ENCODE peak calls at places on chromosome 15, in four cellular contexts. One of them, this sample, is unnamed.

GRCh38 chr15:39709941-39710340 is 72.7 kb downstream of the FSIP1 start:
- DNase-seq in GM12878: no peak
- DNase-seq in WTC11: no peak
- DNase-seq in K562: no peak
- DNase-seq in this sample: no peak

GRCh38 chr15:99956022-99956775 is 223.0 kb upstream of the LYSMD4 start:
- DNase-seq in GM12878: no peak
- DNase-seq in K562: no peak
- DNase-seq in WTC11: no peak
- DNase-seq in this sample: no peak

GRCh38 chr15:67164401-67164791 is 90.1 kb downstream of the AAGAB start:
- DNase-seq in K562: no peak
- DNase-seq in GM12878: no peak
- DNase-seq in WTC11: no peak
- DNase-seq in this sample: no peak

GRCh38 chr15:48406911-48407310 is 75.7 kb downstream of the DUT start:
- DNase-seq in GM12878: no peak
- DNase-seq in WTC11: peak
- DNase-seq in K562: peak
- DNase-seq in this sample: no peak

GRCh38 chr15:63107895-63108546 is 13.6 kb upstream of the LACTB start:
- DNase-seq in GM12878: no peak
- DNase-seq in K562: no peak
- DNase-seq in WTC11: no peak
- DNase-seq in this sample: peak

GRCh38 chr15:101168463-101168824 is 83.4 kb downstream of the CHSY1 start:
- DNase-seq in K562: no peak
- DNase-seq in WTC11: no peak
- DNase-seq in GM12878: no peak
- DNase-seq in this sample: no peak

GRCh38 chr15:62453356-62453755 is 288.3 kb upstream of the C2CD4B start:
- DNase-seq in GM12878: no peak
- DNase-seq in K562: no peak
- DNase-seq in WTC11: no peak
- DNase-seq in this sample: no peak

GRCh38 chr15:101013151-101013550 is 94.0 kb downstream of the LRRK1 start:
- DNase-seq in K562: no peak
- DNase-seq in WTC11: no peak
- DNase-seq in GM12878: no peak
- DNase-seq in this sample: no peak

GRCh38 chr15:70863450-70864218 is 9.7 kb upstream of the LARP6 start:
- DNase-seq in GM12878: no peak
- DNase-seq in WTC11: no peak
- DNase-seq in K562: no peak
- DNase-seq in this sample: peak

GRCh38 chr15:96121521-96121920 is 209.0 kb upstream of the NR2F2 start:
- DNase-seq in GM12878: no peak
- DNase-seq in WTC11: no peak
- DNase-seq in K562: no peak
- DNase-seq in this sample: no peak

GRCh38 chr15:80796424-80796823 is 17.3 kb downstream of the CEMIP start:
- DNase-seq in WTC11: no peak
- DNase-seq in K562: no peak
- DNase-seq in GM12878: no peak
- DNase-seq in this sample: no peak

GRCh38 chr15:55420171-55420871 is 12.0 kb downstream of the PIERCE2 start:
- DNase-seq in WTC11: no peak
- DNase-seq in K562: no peak
- DNase-seq in GM12878: no peak
- DNase-seq in this sample: no peak
- TF ChIP-seq ATF3 in WTC11: no peak
- TF ChIP-seq ATF3 in K562: no peak
- TF ChIP-seq ATF3 in GM12878: no peak
- TF ChIP-seq ATF3 in this sample: no peak

GRCh38 chr15:61097852-61098251 is 131.2 kb downstream of the RORA start:
- DNase-seq in K562: no peak
- DNase-seq in WTC11: no peak
- DNase-seq in GM12878: no peak
- DNase-seq in this sample: no peak
- TF ChIP-seq TCF7 in K562: no peak
- TF ChIP-seq TCF7 in WTC11: no peak
- TF ChIP-seq TCF7 in GM12878: no peak
- TF ChIP-seq TCF7 in this sample: no peak

DNA sequence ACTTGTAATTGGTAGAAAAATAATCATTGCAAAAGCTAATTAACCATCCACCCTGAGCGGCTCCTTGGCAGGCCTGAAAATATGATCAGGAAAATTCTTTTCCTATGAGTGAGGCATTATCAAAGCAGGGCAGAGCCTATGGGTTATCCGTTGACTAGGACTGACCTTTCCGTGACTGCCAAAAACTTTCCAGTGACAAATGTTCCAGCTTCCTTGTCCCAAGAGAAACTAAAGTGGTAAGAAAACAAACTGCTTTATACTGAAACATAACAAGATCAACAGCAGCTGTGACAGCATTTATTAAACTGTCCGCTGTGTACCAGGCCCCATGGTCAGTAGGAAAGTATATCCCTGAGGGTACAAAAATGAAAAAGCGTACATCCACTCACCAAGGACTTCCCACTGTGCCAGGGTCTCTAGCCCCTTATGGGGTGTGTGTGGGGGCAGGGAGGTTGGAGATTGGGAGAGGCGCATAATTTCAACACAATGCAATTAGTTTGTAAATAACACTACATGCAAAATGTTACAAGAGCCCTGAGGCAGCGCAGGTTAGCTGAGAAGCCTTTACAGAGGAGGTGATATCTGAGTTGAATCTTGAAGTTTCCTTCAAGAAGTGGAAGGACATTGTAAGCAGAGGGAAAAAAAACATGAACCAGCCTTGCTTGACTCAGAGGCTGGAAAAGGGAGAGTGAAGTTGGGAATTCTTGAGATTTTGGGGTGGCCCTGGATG is 8.6 kb downstream of the LIPC start:
- DNase-seq in K562: no peak
- DNase-seq in WTC11: no peak
- DNase-seq in GM12878: no peak
- DNase-seq in this sample: peak
- TF ChIP-seq ATF3 in K562: no peak
- TF ChIP-seq ATF3 in WTC11: no peak
- TF ChIP-seq ATF3 in GM12878: no peak
- TF ChIP-seq ATF3 in this sample: no peak

GRCh38 chr15:88882745-88883144 is 12.6 kb downstream of the HAPLN3 start:
- DNase-seq in WTC11: no peak
- DNase-seq in K562: no peak
- DNase-seq in GM12878: no peak
- DNase-seq in this sample: no peak

GRCh38 chr15:88878720-88879184 is 16.6 kb downstream of the HAPLN3 start:
- DNase-seq in K562: peak
- DNase-seq in GM12878: no peak
- DNase-seq in WTC11: peak
- DNase-seq in this sample: peak

GRCh38 chr15:88880944-88881740 is 14.2 kb downstream of the HAPLN3 start:
- DNase-seq in K562: no peak
- DNase-seq in WTC11: no peak
- DNase-seq in GM12878: no peak
- DNase-seq in this sample: no peak

GRCh38 chr15:88877906-88878305 is 17.4 kb downstream of the HAPLN3 start:
- DNase-seq in WTC11: no peak
- DNase-seq in K562: no peak
- DNase-seq in GM12878: no peak
- DNase-seq in this sample: no peak

GRCh38 chr15:88881781-88882180 is 13.6 kb downstream of the HAPLN3 start:
- DNase-seq in K562: no peak
- DNase-seq in GM12878: no peak
- DNase-seq in WTC11: no peak
- DNase-seq in this sample: no peak
- TF ChIP-seq TCF7 in K562: no peak
- TF ChIP-seq TCF7 in GM12878: no peak
- TF ChIP-seq TCF7 in WTC11: no peak
- TF ChIP-seq TCF7 in this sample: no peak